ENCODE peak calls at places on chromosome 11, in eight cellular contexts. One of them, this sample, is unnamed. For H3K9me3 and H3K27me3, the result is how much of the 10 kb centered on the place peaks cover.

GRCh38 chr11:20022363-20023081 is 137.8 kb downstream of the DBX1 start:
- DNase-seq in CD8-positive, alpha-beta T cell: no peak
- DNase-seq in endodermal cell: peak
- DNase-seq in SJSA1: no peak
- DNase-seq in naive thymus-derived CD4-positive, alpha-beta T cell: no peak
- DNase-seq in breast epithelium: no peak
- DNase-seq in effector memory CD4-positive, alpha-beta T cell: no peak
- DNase-seq in Caco-2: peak
- DNase-seq in this sample: no peak

GRCh38 chr11:20031155-20032001 is 128.9 kb downstream of the DBX1 start:
- DNase-seq in CD8-positive, alpha-beta T cell: no peak
- DNase-seq in breast epithelium: no peak
- DNase-seq in SJSA1: peak
- DNase-seq in endodermal cell: peak
- DNase-seq in effector memory CD4-positive, alpha-beta T cell: no peak
- DNase-seq in naive thymus-derived CD4-positive, alpha-beta T cell: no peak
- DNase-seq in Caco-2: peak
- DNase-seq in this sample: no peak

GRCh38 chr11:123217897-123218296 is 22.8 kb upstream of the CLMP start:
- DNase-seq in Caco-2: no peak
- DNase-seq in endodermal cell: peak
- DNase-seq in naive thymus-derived CD4-positive, alpha-beta T cell: no peak
- DNase-seq in SJSA1: no peak
- DNase-seq in effector memory CD4-positive, alpha-beta T cell: no peak
- DNase-seq in breast epithelium: no peak
- DNase-seq in CD8-positive, alpha-beta T cell: no peak
- DNase-seq in this sample: no peak

GRCh38 chr11:128235958-128236357 is 351.4 kb downstream of the ETS1 start:
- DNase-seq in SJSA1: no peak
- DNase-seq in naive thymus-derived CD4-positive, alpha-beta T cell: no peak
- DNase-seq in CD8-positive, alpha-beta T cell: no peak
- DNase-seq in endodermal cell: no peak
- DNase-seq in Caco-2: no peak
- DNase-seq in breast epithelium: no peak
- DNase-seq in effector memory CD4-positive, alpha-beta T cell: no peak
- DNase-seq in this sample: no peak

GRCh38 chr11:5486421-5486820 is 2.1 kb upstream of the OR52D1 start:
- DNase-seq in breast epithelium: no peak
- DNase-seq in SJSA1: no peak
- DNase-seq in naive thymus-derived CD4-positive, alpha-beta T cell: no peak
- DNase-seq in effector memory CD4-positive, alpha-beta T cell: no peak
- DNase-seq in Caco-2: no peak
- DNase-seq in CD8-positive, alpha-beta T cell: no peak
- DNase-seq in endodermal cell: no peak
- DNase-seq in this sample: no peak

GRCh38 chr11:122731500-122731913 is 76.0 kb downstream of the UBASH3B start:
- DNase-seq in effector memory CD4-positive, alpha-beta T cell: no peak
- DNase-seq in CD8-positive, alpha-beta T cell: no peak
- DNase-seq in naive thymus-derived CD4-positive, alpha-beta T cell: no peak
- DNase-seq in SJSA1: peak
- DNase-seq in Caco-2: no peak
- DNase-seq in endodermal cell: no peak
- DNase-seq in breast epithelium: no peak
- DNase-seq in this sample: no peak

GRCh38 chr11:44753965-44754645 is 27.3 kb downstream of the TSPAN18 start:
- DNase-seq in Caco-2: no peak
- DNase-seq in naive thymus-derived CD4-positive, alpha-beta T cell: no peak
- DNase-seq in breast epithelium: no peak
- DNase-seq in endodermal cell: peak
- DNase-seq in CD8-positive, alpha-beta T cell: no peak
- DNase-seq in SJSA1: no peak
- DNase-seq in effector memory CD4-positive, alpha-beta T cell: no peak
- DNase-seq in this sample: no peak

GRCh38 chr11:64970731-64971151 is 1.2 kb downstream of the MAJIN start:
- DNase-seq in effector memory CD4-positive, alpha-beta T cell: no peak
- DNase-seq in CD8-positive, alpha-beta T cell: no peak
- DNase-seq in SJSA1: no peak
- DNase-seq in Caco-2: no peak
- DNase-seq in endodermal cell: no peak
- DNase-seq in naive thymus-derived CD4-positive, alpha-beta T cell: no peak
- DNase-seq in breast epithelium: no peak
- DNase-seq in this sample: no peak

GRCh38 chr11:108220721-108221346 is 1.6 kb downstream of the NPAT start:
- DNase-seq in naive thymus-derived CD4-positive, alpha-beta T cell: no peak
- DNase-seq in breast epithelium: no peak
- DNase-seq in CD8-positive, alpha-beta T cell: no peak
- DNase-seq in Caco-2: no peak
- DNase-seq in SJSA1: no peak
- DNase-seq in endodermal cell: no peak
- DNase-seq in effector memory CD4-positive, alpha-beta T cell: no peak
- DNase-seq in this sample: no peak

GRCh38 chr11:134510171-134510570 is 98.1 kb upstream of the B3GAT1 start:
- DNase-seq in effector memory CD4-positive, alpha-beta T cell: no peak
- DNase-seq in CD8-positive, alpha-beta T cell: no peak
- DNase-seq in SJSA1: no peak
- DNase-seq in naive thymus-derived CD4-positive, alpha-beta T cell: no peak
- DNase-seq in endodermal cell: peak
- DNase-seq in Caco-2: peak
- DNase-seq in breast epithelium: peak
- DNase-seq in this sample: no peak

GRCh38 chr11:76600124-76600655 is 70.4 kb downstream of the LRRC32 start:
- DNase-seq in CD8-positive, alpha-beta T cell: no peak
- DNase-seq in endodermal cell: no peak
- DNase-seq in effector memory CD4-positive, alpha-beta T cell: no peak
- DNase-seq in naive thymus-derived CD4-positive, alpha-beta T cell: no peak
- DNase-seq in Caco-2: peak
- DNase-seq in SJSA1: peak
- DNase-seq in breast epithelium: peak
- DNase-seq in this sample: no peak
- H3K4me3 ChIP-seq in CD8-positive, alpha-beta T cell: no peak
- H3K4me3 ChIP-seq in endodermal cell: no peak
- H3K4me3 ChIP-seq in effector memory CD4-positive, alpha-beta T cell: no peak
- H3K4me3 ChIP-seq in naive thymus-derived CD4-positive, alpha-beta T cell: no peak
- H3K4me3 ChIP-seq in Caco-2: no peak
- H3K4me3 ChIP-seq in SJSA1: no peak
- H3K4me3 ChIP-seq in breast epithelium: no peak
- H3K4me3 ChIP-seq in this sample: no peak

DNA sequence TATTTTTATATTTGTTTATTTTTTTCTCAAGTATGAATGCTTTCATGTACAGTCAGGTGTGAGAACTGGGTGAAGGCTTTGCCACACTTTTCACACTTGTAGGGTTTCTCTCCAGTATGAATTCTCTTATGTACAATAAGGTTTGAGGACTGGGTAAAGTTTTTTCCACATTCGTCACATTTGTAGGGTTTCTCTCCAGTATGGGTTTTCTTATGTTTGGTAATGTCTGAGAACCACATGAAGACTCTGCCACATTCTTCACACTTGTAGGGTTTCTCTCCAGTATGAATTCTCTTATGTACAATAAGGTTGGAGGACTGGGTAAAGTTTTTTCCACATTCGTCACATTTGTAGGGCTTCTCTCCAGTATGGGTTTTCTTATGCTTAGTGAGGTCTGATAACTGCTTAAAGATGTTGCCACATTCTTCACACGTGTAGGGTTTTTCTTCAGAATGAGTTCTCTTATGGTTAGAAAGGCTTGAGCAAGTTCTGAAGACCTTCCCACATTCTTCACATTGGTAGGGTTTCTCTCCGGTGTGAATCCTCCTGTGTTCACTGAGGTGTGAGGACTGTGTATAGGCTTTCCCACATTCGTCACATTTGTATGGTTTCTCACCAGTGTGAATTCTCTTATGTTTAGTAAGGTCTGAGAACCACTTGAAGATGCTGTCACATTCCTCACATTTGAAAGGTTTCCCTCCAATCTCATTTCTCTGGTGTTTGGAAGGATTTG is 19.7 kb downstream of the ZNF195 start:
- DNase-seq in CD8-positive, alpha-beta T cell: no peak
- DNase-seq in endodermal cell: no peak
- DNase-seq in naive thymus-derived CD4-positive, alpha-beta T cell: no peak
- DNase-seq in Caco-2: no peak
- DNase-seq in effector memory CD4-positive, alpha-beta T cell: no peak
- DNase-seq in SJSA1: no peak
- DNase-seq in breast epithelium: no peak
- DNase-seq in this sample: no peak
- H3K9me3 ChIP-seq in CD8-positive, alpha-beta T cell: half or more
- H3K9me3 ChIP-seq in endodermal cell: half or more
- H3K9me3 ChIP-seq in naive thymus-derived CD4-positive, alpha-beta T cell: half or more
- H3K9me3 ChIP-seq in Caco-2: half or more
- H3K9me3 ChIP-seq in effector memory CD4-positive, alpha-beta T cell: half or more
- H3K9me3 ChIP-seq in SJSA1: under half
- H3K9me3 ChIP-seq in breast epithelium: under half
- H3K9me3 ChIP-seq in this sample: half or more

DNA sequence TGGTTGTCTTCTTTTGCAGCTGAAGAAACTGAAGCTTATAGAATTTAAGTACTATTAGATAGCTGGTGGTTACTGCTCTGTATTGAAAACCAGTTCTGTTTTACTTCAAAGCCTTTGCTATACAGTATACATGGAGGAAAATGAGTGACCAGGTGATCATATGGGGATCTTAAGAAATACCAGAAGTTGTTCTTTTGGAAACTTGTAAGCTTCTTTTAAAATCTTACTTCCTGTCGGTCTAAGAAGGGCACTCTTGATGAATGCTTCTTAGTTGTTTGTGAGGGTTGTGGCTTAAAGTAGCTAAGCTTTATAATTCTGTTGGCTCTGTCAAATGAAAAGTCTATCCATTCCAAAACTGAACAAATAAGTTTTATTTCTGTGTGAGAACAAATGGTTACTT is 55.2 kb downstream of the PDE3B start:
- DNase-seq in endodermal cell: no peak
- DNase-seq in naive thymus-derived CD4-positive, alpha-beta T cell: no peak
- DNase-seq in breast epithelium: no peak
- DNase-seq in Caco-2: no peak
- DNase-seq in CD8-positive, alpha-beta T cell: no peak
- DNase-seq in effector memory CD4-positive, alpha-beta T cell: no peak
- DNase-seq in SJSA1: no peak
- DNase-seq in this sample: no peak
- H3K27me3 ChIP-seq in endodermal cell: under half
- H3K27me3 ChIP-seq in naive thymus-derived CD4-positive, alpha-beta T cell: under half
- H3K27me3 ChIP-seq in breast epithelium: under half
- H3K27me3 ChIP-seq in Caco-2: under half
- H3K27me3 ChIP-seq in CD8-positive, alpha-beta T cell: under half
- H3K27me3 ChIP-seq in effector memory CD4-positive, alpha-beta T cell: under half
- H3K27me3 ChIP-seq in SJSA1: under half
- H3K27me3 ChIP-seq in this sample: under half

DNA sequence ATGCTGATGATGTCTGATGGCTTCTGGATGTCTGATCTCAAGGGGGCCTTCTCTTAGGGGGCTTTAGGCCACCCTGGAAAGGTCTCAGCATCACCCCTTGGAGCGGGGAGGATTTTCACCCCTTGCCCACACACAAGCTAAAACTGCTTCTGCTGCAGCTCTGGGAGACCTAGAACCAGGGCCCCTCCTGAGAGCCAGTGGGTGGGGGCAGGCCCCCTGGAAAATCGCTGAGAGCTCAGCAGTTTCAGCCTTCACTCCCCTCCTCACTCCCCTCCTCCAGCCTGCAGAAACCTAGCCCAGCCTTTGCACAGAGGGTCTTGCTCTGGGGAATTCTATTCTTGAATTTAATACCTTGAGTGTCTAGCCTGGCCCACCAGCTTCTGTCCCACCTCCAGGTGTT is 17.2 kb downstream of the CD6 start:
- DNase-seq in endodermal cell: no peak
- DNase-seq in naive thymus-derived CD4-positive, alpha-beta T cell: no peak
- DNase-seq in breast epithelium: no peak
- DNase-seq in CD8-positive, alpha-beta T cell: no peak
- DNase-seq in SJSA1: no peak
- DNase-seq in effector memory CD4-positive, alpha-beta T cell: no peak
- DNase-seq in Caco-2: no peak
- DNase-seq in this sample: no peak
- H3K4me3 ChIP-seq in endodermal cell: no peak
- H3K4me3 ChIP-seq in naive thymus-derived CD4-positive, alpha-beta T cell: no peak
- H3K4me3 ChIP-seq in breast epithelium: no peak
- H3K4me3 ChIP-seq in CD8-positive, alpha-beta T cell: no peak
- H3K4me3 ChIP-seq in SJSA1: no peak
- H3K4me3 ChIP-seq in effector memory CD4-positive, alpha-beta T cell: peak
- H3K4me3 ChIP-seq in Caco-2: no peak
- H3K4me3 ChIP-seq in this sample: no peak

DNA sequence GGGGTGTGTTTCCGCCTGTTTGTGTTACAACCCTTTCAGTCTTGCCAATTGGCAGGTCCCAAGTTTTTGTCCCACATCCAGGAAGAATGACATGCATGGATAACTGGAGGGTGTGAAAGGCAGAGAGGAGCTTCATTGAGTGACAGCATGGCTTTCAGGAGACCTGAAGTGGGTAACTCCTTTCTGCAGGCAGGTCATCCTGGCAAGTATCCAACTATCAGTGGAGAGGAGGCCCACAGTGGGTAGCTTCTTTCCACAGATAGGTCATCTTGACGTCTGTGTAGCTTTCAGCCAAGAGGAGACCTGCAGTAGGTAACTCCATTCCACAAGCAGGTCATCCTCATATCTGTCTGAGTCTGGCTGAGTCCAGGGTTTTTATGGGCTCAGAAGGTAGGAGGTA is 1268.8 kb upstream of the CNTN5 start:
- DNase-seq in naive thymus-derived CD4-positive, alpha-beta T cell: no peak
- DNase-seq in effector memory CD4-positive, alpha-beta T cell: no peak
- DNase-seq in breast epithelium: no peak
- DNase-seq in endodermal cell: no peak
- DNase-seq in Caco-2: no peak
- DNase-seq in SJSA1: no peak
- DNase-seq in CD8-positive, alpha-beta T cell: no peak
- DNase-seq in this sample: no peak
- H3K9me3 ChIP-seq in naive thymus-derived CD4-positive, alpha-beta T cell: under half
- H3K9me3 ChIP-seq in effector memory CD4-positive, alpha-beta T cell: under half
- H3K9me3 ChIP-seq in breast epithelium: under half
- H3K9me3 ChIP-seq in endodermal cell: under half
- H3K9me3 ChIP-seq in Caco-2: under half
- H3K9me3 ChIP-seq in SJSA1: under half
- H3K9me3 ChIP-seq in CD8-positive, alpha-beta T cell: under half
- H3K9me3 ChIP-seq in this sample: under half

DNA sequence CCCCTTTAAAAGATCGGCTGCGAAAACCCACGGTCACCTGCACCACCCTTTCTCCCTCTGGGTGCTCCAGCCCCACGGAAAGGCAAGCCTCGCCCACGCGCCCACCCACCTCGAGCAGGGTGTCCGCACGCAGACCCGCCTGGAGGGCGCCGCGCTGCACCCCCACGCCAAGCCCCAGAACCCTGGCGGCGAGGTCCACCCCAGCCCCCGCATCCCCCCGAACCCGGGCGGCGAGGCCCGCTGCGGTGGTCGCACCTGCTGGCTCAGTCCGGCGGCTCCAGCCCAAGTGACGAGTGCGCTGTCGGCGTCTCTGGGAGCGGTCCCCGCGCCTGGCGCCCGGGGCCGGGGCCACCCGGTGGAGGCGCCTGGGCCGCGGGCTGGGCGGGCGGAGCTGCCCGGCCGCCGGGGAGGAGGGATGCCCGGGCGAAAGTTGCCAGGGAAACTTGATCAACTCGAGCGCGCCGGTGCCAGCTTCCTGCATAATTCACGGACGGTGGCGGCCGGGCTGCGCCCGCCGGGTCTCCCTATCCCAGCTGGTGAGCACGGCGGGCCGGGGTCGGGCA is 1.1 kb downstream of the SHANK2 start:
- DNase-seq in breast epithelium: peak
- DNase-seq in naive thymus-derived CD4-positive, alpha-beta T cell: no peak
- DNase-seq in effector memory CD4-positive, alpha-beta T cell: no peak
- DNase-seq in CD8-positive, alpha-beta T cell: no peak
- DNase-seq in Caco-2: peak
- DNase-seq in endodermal cell: no peak
- DNase-seq in SJSA1: no peak
- DNase-seq in this sample: no peak
- H3K27me3 ChIP-seq in breast epithelium: under half
- H3K27me3 ChIP-seq in naive thymus-derived CD4-positive, alpha-beta T cell: under half
- H3K27me3 ChIP-seq in effector memory CD4-positive, alpha-beta T cell: under half
- H3K27me3 ChIP-seq in CD8-positive, alpha-beta T cell: under half
- H3K27me3 ChIP-seq in Caco-2: under half
- H3K27me3 ChIP-seq in endodermal cell: half or more
- H3K27me3 ChIP-seq in SJSA1: under half
- H3K27me3 ChIP-seq in this sample: under half